ENCODE peak calls at places on chromosomes 7 and 10, in five cellular contexts. T, A, X, V and W are unnamed samples.
A peak's percentile ranks its signal among the peaks of the same experiment; 100 is the strongest.

GRCh38 chr7:100431286-100431735 is 1.7 kb downstream of the MEPCE start:
- DNase-seq in T (no peak), A (no peak), X (no peak), V (no peak), W (no peak)

GRCh38 chr10:96820730-96821129 is 11.4 kb upstream of the LCOR start:
- DNase-seq in T (no peak), A (no peak), X (no peak), V (no peak), W (no peak)

GRCh38 chr7:150740053-150740452 is 2.8 kb downstream of the GIMAP5 start:
- DNase-seq in T (no peak), A (no peak), X (no peak), V (no peak), W (no peak)

GRCh38 chr7:142418316-142418715 is 160.5 kb upstream of the PRSS58 start:
- DNase-seq in T (no peak), A (no peak), X (no peak), V (no peak), W (no peak)

GRCh38 chr7:66493235-66494181 is 135.2 kb upstream of the KCTD7 start:
- DNase-seq in T (peak; percentile 99), A (peak; percentile 86), X (peak; percentile 93), V (peak; percentile 94), W (peak; percentile 95)

GRCh38 chr10:47146571-47146970 is 153.4 kb upstream of the GDF10 start:
- DNase-seq in T (no peak), A (no peak), X (no peak), V (no peak), W (no peak)

GRCh38 chr7:151460474-151460855 is 20.5 kb upstream of the CRYGN start:
- DNase-seq in T (no peak), A (no peak), X (no peak), V (no peak), W (no peak)

GRCh38 chr7:105932835-105933477 is 30.1 kb upstream of the CDHR3 start:
- DNase-seq in T (peak; percentile 5), A (no peak), X (no peak), V (no peak), W (no peak)

GRCh38 chr7:68547181-68547580 is 1051.1 kb upstream of the AUTS2 start:
- DNase-seq in T (no peak), A (no peak), X (no peak), V (no peak), W (no peak)

GRCh38 chr7:20385121-20385520 is 54.4 kb downstream of the ITGB8 start:
- DNase-seq in T (no peak), A (no peak), X (no peak), V (no peak), W (no peak)

DNA sequence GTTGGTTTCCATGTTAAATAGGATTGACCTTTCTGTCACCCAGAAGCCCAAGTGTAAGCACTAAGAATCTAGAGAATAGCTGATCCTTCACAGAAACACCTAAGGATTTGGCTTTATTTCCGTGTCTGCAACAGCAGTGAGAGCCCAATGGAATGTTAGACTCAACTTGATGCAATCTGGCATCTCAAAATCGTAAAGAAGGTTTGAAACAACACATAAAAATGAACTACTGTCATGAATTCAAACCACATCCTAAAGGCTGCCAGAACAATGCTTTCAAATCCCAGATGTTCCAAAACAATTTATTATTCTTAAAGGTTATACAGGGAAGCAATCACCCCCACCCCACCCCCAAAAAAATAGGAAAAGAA is 18.6 kb downstream of the PPP1R3C start:
- DNase-seq in T (no peak), A (no peak), X (no peak), V (no peak), W (no peak)
- TF ChIP-seq SUZ12 in T (no peak), A (no peak), X (no peak), V (no peak), W (no peak)

GRCh38 chr10:60069311-60069710 is 163.0 kb upstream of the CCDC6 start:
- DNase-seq in T (no peak), A (no peak), X (no peak), V (no peak), W (no peak)

GRCh38 chr10:60073397-60073780 is 167.0 kb upstream of the CCDC6 start:
- DNase-seq in T (no peak), A (no peak), X (no peak), V (no peak), W (no peak)

DNA sequence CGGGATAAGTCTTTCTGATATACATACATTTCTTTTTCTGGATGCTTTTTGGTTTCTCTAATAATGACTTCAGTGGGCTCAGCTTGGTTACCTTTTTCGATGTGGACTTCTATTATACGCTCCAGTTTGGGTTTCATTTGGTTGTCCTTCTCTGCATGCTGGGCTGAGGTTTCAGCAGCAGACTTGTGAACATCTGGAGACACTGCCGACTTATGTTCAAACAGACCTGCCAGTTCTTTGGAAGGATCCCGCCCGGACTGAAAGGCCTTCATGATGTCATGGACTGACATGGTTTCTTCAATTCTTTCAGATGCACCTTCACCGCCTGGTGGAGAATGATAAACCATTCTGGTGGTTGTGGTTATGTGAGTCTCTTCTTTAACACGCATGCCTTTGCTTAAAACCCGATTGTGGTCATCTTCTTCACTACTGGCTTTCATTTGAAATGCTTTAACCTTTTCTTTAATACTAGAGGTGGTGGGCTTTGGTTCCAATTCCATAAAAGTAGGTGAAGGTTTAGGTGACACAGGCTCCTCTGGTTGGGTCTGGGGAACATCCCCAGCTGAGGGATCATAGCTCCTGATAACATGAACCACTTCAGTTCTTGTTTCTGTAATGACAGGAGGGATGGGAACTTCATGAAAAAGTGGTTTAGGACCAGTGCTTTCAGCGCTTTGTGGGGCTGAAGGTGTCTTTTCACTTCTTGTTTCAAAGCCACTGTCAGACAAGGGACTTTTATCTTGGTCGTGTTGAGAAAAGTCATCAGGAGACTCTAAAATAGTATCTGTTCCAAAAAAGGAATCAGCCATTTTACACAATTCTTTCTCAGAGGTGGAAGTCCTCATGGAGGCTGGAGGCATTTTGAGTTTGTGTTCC is 167.7 kb upstream of the CCDC6 start:
- DNase-seq in T (no peak), A (peak; percentile 76), X (no peak), V (no peak), W (no peak)
- TF ChIP-seq SUZ12 in T (no peak), A (no peak), X (no peak), V (no peak), W (no peak)

DNA sequence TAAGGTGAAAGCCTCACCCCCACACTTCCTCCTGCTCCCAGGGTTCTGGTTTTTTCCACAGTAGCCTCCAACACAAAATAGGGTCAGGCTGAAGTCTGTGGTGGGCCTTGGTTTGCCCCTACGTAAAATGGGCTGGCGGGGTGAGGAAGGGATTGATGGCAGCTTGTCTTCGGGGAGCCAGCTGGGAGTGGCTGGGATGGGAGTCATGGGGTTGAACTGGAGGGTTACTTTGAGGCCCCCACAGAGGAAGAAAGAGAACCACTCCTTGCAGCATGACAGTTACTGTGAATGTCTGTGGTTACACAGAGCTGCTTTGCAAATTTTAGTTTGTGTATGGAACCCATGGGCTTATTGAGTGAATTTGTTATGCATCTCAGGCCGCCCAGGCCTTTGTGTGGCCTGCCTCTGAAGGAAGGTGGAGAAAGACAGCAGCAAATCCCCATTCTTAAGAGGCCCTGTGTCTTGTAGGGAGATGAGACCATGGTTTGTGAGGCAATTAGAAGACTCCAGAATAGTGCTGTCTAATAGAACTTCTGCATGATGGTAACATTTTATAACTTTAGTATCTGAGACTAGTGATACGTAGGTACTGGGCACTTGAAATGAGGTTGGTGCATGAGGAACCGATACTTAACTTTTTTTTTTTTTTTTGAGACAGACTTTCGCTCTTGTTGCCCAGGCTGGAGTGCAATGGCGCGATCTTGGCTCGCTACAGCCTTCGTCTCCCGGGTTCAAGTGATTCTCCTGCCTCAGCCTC is 8.1 kb downstream of the TRIM8 start:
- DNase-seq in T (no peak), A (peak; percentile 75), X (no peak), V (no peak), W (no peak)
- TF ChIP-seq SUZ12 in T (no peak), A (no peak), X (no peak), V (no peak), W (no peak)

GRCh38 chr7:74013539-74014272 is 14.3 kb upstream of the ELN start:
- DNase-seq in T (no peak), A (no peak), X (no peak), V (no peak), W (no peak)
- TF ChIP-seq SUZ12 in T (no peak), A (no peak), X (no peak), V (no peak), W (no peak)

DNA sequence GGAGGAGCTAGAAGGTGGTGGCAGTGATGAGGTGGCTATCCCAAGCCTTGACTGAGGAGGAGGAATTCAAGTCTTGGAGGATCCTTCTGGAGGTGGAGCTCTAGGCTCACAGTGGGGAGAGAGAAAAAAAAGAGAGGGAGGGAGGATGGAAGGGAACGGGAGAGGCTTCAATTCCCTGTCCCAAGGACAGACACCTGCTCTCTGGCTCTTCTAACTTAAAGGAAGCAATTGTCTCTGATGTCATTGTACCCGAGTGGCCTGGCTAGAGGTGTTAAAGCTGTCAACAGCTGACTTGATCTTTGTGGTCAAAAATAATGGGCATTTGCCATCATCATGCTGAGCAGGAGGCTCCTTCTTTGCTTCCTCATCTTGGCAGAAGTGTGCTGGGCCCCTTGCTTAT is 8.3 kb downstream of the MXI1 start:
- DNase-seq in T (no peak), A (no peak), X (no peak), V (no peak), W (no peak)
- TF ChIP-seq SUZ12 in T (no peak), A (no peak), X (no peak), V (no peak), W (no peak)

GRCh38 chr7:51606601-51607154 is 290.1 kb upstream of the COBL start:
- DNase-seq in T (no peak), A (no peak), X (no peak), V (no peak), W (peak; percentile 44)
- TF ChIP-seq SUZ12 in T (no peak), A (no peak), X (no peak), V (no peak), W (no peak)